ENCODE peak calls at places on chromosomes 13 and 19, in four cellular contexts. T is anterior cingulate cortex; C is activated naive CD8-positive, alpha-beta T cell treated with anti-CD3 and anti-CD28 coated beads for 36 hours; H is DMS153. Y is an unnamed sample.
A peak's percentile ranks its signal among the peaks of the same experiment; 100 is the strongest.

GRCh38 chr13:106416645-106417044 is 118.8 kb downstream of the EFNB2 start:
- DNase-seq in C (no peak), H (peak; percentile 41), T (no peak), Y (no peak)

GRCh38 chr19:50798943-50799851 is 9.0 kb downstream of the ACP4 start:
- DNase-seq in T (no peak), H (no peak), C (no peak), Y (no peak)

GRCh38 chr13:75541287-75541686 is 3.6 kb upstream of the COMMD6 start:
- DNase-seq in T (no peak), H (no peak), C (no peak), Y (no peak)

GRCh38 chr13:45807520-45808099 is 43.9 kb downstream of the SIAH3 start:
- DNase-seq in H (peak; percentile 36), C (peak; percentile 2), T (no peak), Y (peak; percentile 61)

GRCh38 chr19:36420961-36421748 is 2.7 kb upstream of the ZFP82 start:
- DNase-seq in T (no peak), C (peak; percentile 9), H (no peak), Y (no peak)

GRCh38 chr19:7266832-7267231 is 27.4 kb downstream of the INSR start:
- DNase-seq in T (no peak), C (no peak), H (no peak), Y (no peak)

GRCh38 chr13:33312150-33312908 is 26.8 kb upstream of the STARD13 start:
- DNase-seq in T (no peak), C (no peak), H (no peak), Y (peak; percentile 13)

GRCh38 chr13:33678906-33679657 is 138.9 kb upstream of the RFC3 start:
- DNase-seq in C (peak; percentile 60), T (no peak), H (no peak), Y (peak; percentile 44)

GRCh38 chr19:19464339-19465098 is 50.8 kb downstream of the TSSK6 start:
- DNase-seq in T (no peak), C (no peak), H (no peak), Y (peak; percentile 45)

GRCh38 chr19:41416194-41416674 is 10.9 kb downstream of the B3GNT8 start:
- DNase-seq in C (no peak), T (no peak), H (peak; percentile 47), Y (no peak)

GRCh38 chr19:18501832-18502231 is 20.0 kb downstream of the ELL start:
- DNase-seq in T (no peak), H (no peak), C (no peak), Y (no peak)

GRCh38 chr19:51462276-51462675 is 4.0 kb upstream of the SIGLEC8 start:
- DNase-seq in H (no peak), T (no peak), C (no peak), Y (no peak)

GRCh38 chr13:42377640-42378382 is 105.9 kb downstream of the AKAP11 start:
- DNase-seq in H (no peak), C (peak; percentile 51), T (no peak), Y (no peak)

GRCh38 chr19:11164879-11165406 is 9.4 kb upstream of the SPC24 start:
- DNase-seq in C (no peak), H (no peak), T (peak; percentile 69), Y (no peak)

GRCh38 chr13:110445183-110445582 is 116.3 kb downstream of the RAB20 start:
- DNase-seq in T (no peak), H (no peak), C (no peak), Y (no peak)

GRCh38 chr13:34310539-34310938 is 492.6 kb downstream of the RFC3 start:
- DNase-seq in H (no peak), T (no peak), C (no peak), Y (no peak)

GRCh38 chr19:40718774-40719391 is 2.0 kb downstream of the ITPKC start:
- DNase-seq in T (no peak), H (peak; percentile 3), C (peak; percentile 17), Y (no peak)

GRCh38 chr19:39275578-39275977 is 7.4 kb downstream of the IFNL2 start:
- DNase-seq in H (no peak), T (no peak), C (no peak), Y (no peak)

GRCh38 chr13:59641758-59642157 is 522.0 kb downstream of the DIAPH3 start:
- DNase-seq in C (no peak), T (no peak), H (no peak), Y (no peak)

GRCh38 chr19:35352177-35352447 is 4.4 kb downstream of the FFAR1 start:
- DNase-seq in T (no peak), H (no peak), C (no peak), Y (no peak)

GRCh38 chr13:65416784-65417183 is 1813.4 kb downstream of the PCDH9 start:
- DNase-seq in H (no peak), T (no peak), C (no peak), Y (no peak)

GRCh38 chr19:15421726-15422260 is 3.0 kb upstream of the AKAP8L start:
- DNase-seq in T (peak; percentile 60), C (no peak), H (no peak), Y (peak; percentile 82)

GRCh38 chr13:100334209-100334608 is 245.3 kb downstream of the PCCA start:
- DNase-seq in H (no peak), C (no peak), T (no peak), Y (no peak)

GRCh38 chr19:35122687-35123551 is 7.3 kb downstream of the FXYD3 start:
- DNase-seq in C (no peak), H (no peak), T (no peak), Y (no peak)

GRCh38 chr13:41516760-41517159 is 59.4 kb downstream of the RGCC start:
- DNase-seq in H (no peak), T (no peak), C (no peak), Y (no peak)

GRCh38 chr13:43516401-43516826 is 270.4 kb downstream of the ENOX1 start:
- DNase-seq in T (no peak), H (no peak), C (no peak), Y (no peak)

GRCh38 chr19:38559428-38560401 is 58.0 kb downstream of the MAP4K1 start:
- DNase-seq in H (no peak), C (no peak), T (no peak), Y (no peak)

GRCh38 chr19:56217039-56217949 is 15.2 kb downstream of the ZSCAN5C start:
- DNase-seq in H (peak; percentile 12), C (peak; percentile 5), T (no peak), Y (no peak)

GRCh38 chr19:50797429-50798115 is 7.4 kb downstream of the ACP4 start:
- DNase-seq in H (no peak), T (no peak), C (no peak), Y (no peak)

GRCh38 chr13:110636053-110636475 is 20.7 kb downstream of the NAXD start:
- DNase-seq in T (no peak), H (no peak), C (no peak), Y (no peak)

GRCh38 chr19:41928221-41928683 is at the start of gene ERFL:
- DNase-seq in H (no peak), T (no peak), C (peak; percentile 44), Y (no peak)

GRCh38 chr13:105342421-105342820 is 1193.0 kb downstream of the EFNB2 start:
- DNase-seq in H (no peak), T (no peak), C (no peak), Y (no peak)

GRCh38 chr19:6423499-6424189 is 967 bp downstream of the KHSRP start:
- DNase-seq in T (no peak), H (no peak), C (peak; percentile 60), Y (no peak)

GRCh38 chr13:28579334-28579733 is 79.6 kb upstream of the POMP start:
- DNase-seq in C (no peak), H (no peak), T (no peak), Y (no peak)

GRCh38 chr13:20465218-20465879 is 60.3 kb downstream of the CRYL1 start:
- DNase-seq in H (no peak), C (no peak), T (no peak), Y (no peak)

GRCh38 chr19:4583961-4584669 is 24.6 kb upstream of the SEMA6B start:
- DNase-seq in T (no peak), H (no peak), C (peak; percentile 45), Y (peak; percentile 67)

Y was measured in frontal cortex.